ENCODE peak calls at places on chromosomes 5 and 9, in six cellular contexts. One of them, this sample, is unnamed.

GRCh38 chr9:129620669-129621295 is at the start of gene C9orf50:
- DNase-seq in WERI-Rb-1: no peak
- DNase-seq in foreskin keratinocyte: no peak
- DNase-seq in endothelial cell of umbilical vein: no peak
- DNase-seq in astrocyte: no peak
- DNase-seq in BE2C: no peak
- DNase-seq in this sample: no peak

GRCh38 chr5:90408571-90409317 is 812 bp downstream of the CETN3 start:
- DNase-seq in astrocyte: no peak
- DNase-seq in foreskin keratinocyte: no peak
- DNase-seq in BE2C: no peak
- DNase-seq in WERI-Rb-1: no peak
- DNase-seq in endothelial cell of umbilical vein: no peak
- DNase-seq in this sample: no peak

GRCh38 chr5:156559955-156560354 is 233.0 kb downstream of the SGCD start:
- DNase-seq in endothelial cell of umbilical vein: no peak
- DNase-seq in BE2C: no peak
- DNase-seq in WERI-Rb-1: no peak
- DNase-seq in foreskin keratinocyte: no peak
- DNase-seq in astrocyte: no peak
- DNase-seq in this sample: no peak

GRCh38 chr9:21505425-21506179 is 23.5 kb upstream of the IFNE start:
- DNase-seq in endothelial cell of umbilical vein: no peak
- DNase-seq in astrocyte: peak
- DNase-seq in foreskin keratinocyte: peak
- DNase-seq in BE2C: no peak
- DNase-seq in WERI-Rb-1: no peak
- DNase-seq in this sample: peak

GRCh38 chr9:34671307-34671706 is 8.8 kb upstream of the CCL27 start:
- DNase-seq in BE2C: no peak
- DNase-seq in endothelial cell of umbilical vein: no peak
- DNase-seq in foreskin keratinocyte: no peak
- DNase-seq in WERI-Rb-1: peak
- DNase-seq in astrocyte: no peak
- DNase-seq in this sample: no peak

GRCh38 chr9:126474786-126475485 is 138.8 kb upstream of the LMX1B start:
- DNase-seq in astrocyte: peak
- DNase-seq in BE2C: no peak
- DNase-seq in foreskin keratinocyte: no peak
- DNase-seq in endothelial cell of umbilical vein: peak
- DNase-seq in WERI-Rb-1: no peak
- DNase-seq in this sample: peak

GRCh38 chr9:93807166-93808013 is 147.8 kb downstream of the BARX1 start:
- DNase-seq in endothelial cell of umbilical vein: no peak
- DNase-seq in astrocyte: no peak
- DNase-seq in BE2C: no peak
- DNase-seq in WERI-Rb-1: no peak
- DNase-seq in foreskin keratinocyte: no peak
- DNase-seq in this sample: no peak

GRCh38 chr9:117121331-117121730 is 293.5 kb downstream of the ASTN2 start:
- DNase-seq in endothelial cell of umbilical vein: no peak
- DNase-seq in foreskin keratinocyte: no peak
- DNase-seq in astrocyte: no peak
- DNase-seq in WERI-Rb-1: no peak
- DNase-seq in BE2C: no peak
- DNase-seq in this sample: no peak

GRCh38 chr9:90883661-90884060 is 82.0 kb downstream of the SYK start:
- DNase-seq in WERI-Rb-1: no peak
- DNase-seq in foreskin keratinocyte: no peak
- DNase-seq in endothelial cell of umbilical vein: no peak
- DNase-seq in BE2C: no peak
- DNase-seq in astrocyte: no peak
- DNase-seq in this sample: no peak

GRCh38 chr5:27682600-27682999 is 644.2 kb upstream of the CDH9 start:
- DNase-seq in foreskin keratinocyte: peak
- DNase-seq in BE2C: peak
- DNase-seq in WERI-Rb-1: peak
- DNase-seq in astrocyte: no peak
- DNase-seq in endothelial cell of umbilical vein: no peak
- DNase-seq in this sample: no peak
- TF ChIP-seq CTCF in foreskin keratinocyte: peak
- TF ChIP-seq CTCF in BE2C: peak
- TF ChIP-seq CTCF in WERI-Rb-1: peak
- TF ChIP-seq CTCF in astrocyte: no peak
- TF ChIP-seq CTCF in endothelial cell of umbilical vein: no peak
- TF ChIP-seq CTCF in this sample: peak

DNA sequence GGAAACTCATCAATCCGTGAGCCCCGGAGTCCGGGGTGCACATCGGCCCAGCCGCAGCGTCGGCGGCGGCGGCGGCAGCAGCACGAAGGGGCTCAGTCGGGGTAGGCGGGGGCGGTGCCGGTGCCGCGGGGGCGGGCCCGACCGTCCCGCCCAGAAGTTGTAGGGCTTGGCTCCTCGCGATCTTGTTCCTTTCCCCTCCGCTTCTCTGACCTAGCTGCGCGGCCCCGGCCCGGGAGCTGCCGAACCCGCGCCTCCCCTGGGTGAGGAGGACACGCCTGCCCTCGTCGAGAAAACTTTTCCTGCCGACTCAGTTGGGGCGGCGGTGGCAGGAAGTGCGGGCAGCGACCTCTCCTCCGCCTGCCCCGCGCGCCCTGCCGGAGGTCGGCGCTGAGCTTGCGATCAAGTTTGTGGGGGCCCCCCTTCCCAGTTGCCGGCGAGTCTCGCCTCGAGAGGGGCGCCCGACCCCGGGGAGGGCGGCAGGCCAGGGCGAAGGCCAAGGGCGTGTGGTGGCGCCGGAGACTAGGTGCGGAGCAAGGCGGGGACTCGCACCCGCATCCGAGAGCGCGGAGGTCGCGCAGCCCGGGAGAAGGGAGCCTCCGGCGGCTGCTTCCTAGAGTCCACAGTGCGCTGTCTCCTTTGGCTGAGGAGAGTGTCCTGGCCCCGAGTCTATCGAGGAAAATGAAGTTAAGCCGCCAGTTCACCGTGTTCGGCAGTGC is at the start of gene MAN2A1:
- DNase-seq in BE2C: peak
- DNase-seq in WERI-Rb-1: peak
- DNase-seq in astrocyte: peak
- DNase-seq in foreskin keratinocyte: peak
- DNase-seq in endothelial cell of umbilical vein: peak
- DNase-seq in this sample: peak
- TF ChIP-seq CTCF in BE2C: peak
- TF ChIP-seq CTCF in WERI-Rb-1: no peak
- TF ChIP-seq CTCF in astrocyte: no peak
- TF ChIP-seq CTCF in foreskin keratinocyte: no peak
- TF ChIP-seq CTCF in endothelial cell of umbilical vein: no peak
- TF ChIP-seq CTCF in this sample: no peak

GRCh38 chr5:150024241-150024984 is 23.9 kb downstream of the HMGXB3 start:
- DNase-seq in BE2C: no peak
- DNase-seq in endothelial cell of umbilical vein: no peak
- DNase-seq in WERI-Rb-1: no peak
- DNase-seq in foreskin keratinocyte: no peak
- DNase-seq in astrocyte: no peak
- DNase-seq in this sample: no peak
- TF ChIP-seq CTCF in BE2C: peak
- TF ChIP-seq CTCF in endothelial cell of umbilical vein: no peak
- TF ChIP-seq CTCF in WERI-Rb-1: no peak
- TF ChIP-seq CTCF in foreskin keratinocyte: no peak
- TF ChIP-seq CTCF in astrocyte: no peak
- TF ChIP-seq CTCF in this sample: no peak

GRCh38 chr5:53199882-53200281 is 90.3 kb upstream of the MOCS2 start:
- DNase-seq in foreskin keratinocyte: no peak
- DNase-seq in endothelial cell of umbilical vein: no peak
- DNase-seq in WERI-Rb-1: no peak
- DNase-seq in astrocyte: no peak
- DNase-seq in BE2C: no peak
- DNase-seq in this sample: no peak
- TF ChIP-seq CTCF in foreskin keratinocyte: no peak
- TF ChIP-seq CTCF in endothelial cell of umbilical vein: no peak
- TF ChIP-seq CTCF in WERI-Rb-1: no peak
- TF ChIP-seq CTCF in astrocyte: no peak
- TF ChIP-seq CTCF in BE2C: no peak
- TF ChIP-seq CTCF in this sample: no peak

GRCh38 chr5:131634996-131635754 is at the start of gene RAPGEF6:
- DNase-seq in foreskin keratinocyte: peak
- DNase-seq in endothelial cell of umbilical vein: peak
- DNase-seq in WERI-Rb-1: peak
- DNase-seq in astrocyte: peak
- DNase-seq in BE2C: peak
- DNase-seq in this sample: peak
- TF ChIP-seq CTCF in foreskin keratinocyte: peak
- TF ChIP-seq CTCF in endothelial cell of umbilical vein: peak
- TF ChIP-seq CTCF in WERI-Rb-1: no peak
- TF ChIP-seq CTCF in astrocyte: no peak
- TF ChIP-seq CTCF in BE2C: no peak
- TF ChIP-seq CTCF in this sample: peak

GRCh38 chr9:109408759-109409462 is 88.1 kb upstream of the EPB41L4B start:
- DNase-seq in astrocyte: no peak
- DNase-seq in WERI-Rb-1: no peak
- DNase-seq in foreskin keratinocyte: no peak
- DNase-seq in BE2C: no peak
- DNase-seq in endothelial cell of umbilical vein: no peak
- DNase-seq in this sample: no peak

GRCh38 chr9:109411069-109411761 is 86.9 kb downstream of the PTPN3 start:
- DNase-seq in astrocyte: no peak
- DNase-seq in BE2C: no peak
- DNase-seq in foreskin keratinocyte: no peak
- DNase-seq in WERI-Rb-1: no peak
- DNase-seq in endothelial cell of umbilical vein: no peak
- DNase-seq in this sample: no peak

GRCh38 chr9:109411818-109412352 is 86.2 kb downstream of the PTPN3 start:
- DNase-seq in astrocyte: peak
- DNase-seq in WERI-Rb-1: peak
- DNase-seq in endothelial cell of umbilical vein: no peak
- DNase-seq in foreskin keratinocyte: no peak
- DNase-seq in BE2C: peak
- DNase-seq in this sample: peak

GRCh38 chr9:109414125-109414785 is 83.9 kb downstream of the PTPN3 start:
- DNase-seq in BE2C: no peak
- DNase-seq in endothelial cell of umbilical vein: no peak
- DNase-seq in astrocyte: no peak
- DNase-seq in foreskin keratinocyte: no peak
- DNase-seq in WERI-Rb-1: no peak
- DNase-seq in this sample: no peak

GRCh38 chr9:109409998-109410397 is 88.1 kb downstream of the PTPN3 start:
- DNase-seq in foreskin keratinocyte: no peak
- DNase-seq in astrocyte: no peak
- DNase-seq in WERI-Rb-1: peak
- DNase-seq in endothelial cell of umbilical vein: no peak
- DNase-seq in BE2C: peak
- DNase-seq in this sample: no peak
- TF ChIP-seq CTCF in foreskin keratinocyte: peak
- TF ChIP-seq CTCF in astrocyte: no peak
- TF ChIP-seq CTCF in WERI-Rb-1: peak
- TF ChIP-seq CTCF in endothelial cell of umbilical vein: no peak
- TF ChIP-seq CTCF in BE2C: peak
- TF ChIP-seq CTCF in this sample: peak

GRCh38 chr5:132491368-132492364 is 1.1 kb upstream of the IRF1 start:
- DNase-seq in WERI-Rb-1: no peak
- DNase-seq in foreskin keratinocyte: no peak
- DNase-seq in astrocyte: no peak
- DNase-seq in BE2C: no peak
- DNase-seq in endothelial cell of umbilical vein: no peak
- DNase-seq in this sample: no peak

GRCh38 chr5:132489871-132490483 is 596 bp downstream of the IRF1 start:
- DNase-seq in foreskin keratinocyte: no peak
- DNase-seq in astrocyte: peak
- DNase-seq in WERI-Rb-1: peak
- DNase-seq in endothelial cell of umbilical vein: peak
- DNase-seq in BE2C: peak
- DNase-seq in this sample: no peak

GRCh38 chr5:132492386-132492785 is 1.8 kb upstream of the IRF1 start:
- DNase-seq in BE2C: no peak
- DNase-seq in foreskin keratinocyte: no peak
- DNase-seq in WERI-Rb-1: no peak
- DNase-seq in astrocyte: no peak
- DNase-seq in endothelial cell of umbilical vein: no peak
- DNase-seq in this sample: no peak

GRCh38 chr5:132489051-132489770 is 1.4 kb downstream of the IRF1 start:
- DNase-seq in BE2C: no peak
- DNase-seq in astrocyte: no peak
- DNase-seq in endothelial cell of umbilical vein: no peak
- DNase-seq in WERI-Rb-1: no peak
- DNase-seq in foreskin keratinocyte: no peak
- DNase-seq in this sample: no peak

GRCh38 chr5:132490484-132491367 is at the start of gene IRF1:
- DNase-seq in astrocyte: peak
- DNase-seq in foreskin keratinocyte: peak
- DNase-seq in BE2C: peak
- DNase-seq in endothelial cell of umbilical vein: peak
- DNase-seq in WERI-Rb-1: peak
- DNase-seq in this sample: peak
- TF ChIP-seq CTCF in astrocyte: no peak
- TF ChIP-seq CTCF in foreskin keratinocyte: peak
- TF ChIP-seq CTCF in BE2C: no peak
- TF ChIP-seq CTCF in endothelial cell of umbilical vein: no peak
- TF ChIP-seq CTCF in WERI-Rb-1: peak
- TF ChIP-seq CTCF in this sample: no peak

GRCh38 chr5:135750506-135750905 is 84.0 kb upstream of the SLC25A48 start:
- DNase-seq in foreskin keratinocyte: no peak
- DNase-seq in BE2C: no peak
- DNase-seq in WERI-Rb-1: no peak
- DNase-seq in astrocyte: no peak
- DNase-seq in endothelial cell of umbilical vein: no peak
- DNase-seq in this sample: no peak
- TF ChIP-seq CTCF in foreskin keratinocyte: peak
- TF ChIP-seq CTCF in BE2C: peak
- TF ChIP-seq CTCF in WERI-Rb-1: peak
- TF ChIP-seq CTCF in astrocyte: no peak
- TF ChIP-seq CTCF in endothelial cell of umbilical vein: no peak
- TF ChIP-seq CTCF in this sample: peak

GRCh38 chr9:127847833-127848755 is 6.4 kb downstream of the ENG start:
- DNase-seq in WERI-Rb-1: no peak
- DNase-seq in astrocyte: no peak
- DNase-seq in foreskin keratinocyte: no peak
- DNase-seq in endothelial cell of umbilical vein: no peak
- DNase-seq in BE2C: no peak
- DNase-seq in this sample: no peak
- TF ChIP-seq CTCF in WERI-Rb-1: no peak
- TF ChIP-seq CTCF in astrocyte: no peak
- TF ChIP-seq CTCF in foreskin keratinocyte: no peak
- TF ChIP-seq CTCF in endothelial cell of umbilical vein: no peak
- TF ChIP-seq CTCF in BE2C: no peak
- TF ChIP-seq CTCF in this sample: no peak